ENCODE peak calls at places on chromosome 4, in four cellular contexts. One of them, this sample, is unnamed.

GRCh38 chr4:176981551-176981950 is 188.8 kb upstream of the VEGFC start:
- DNase-seq in prostate gland: no peak
- DNase-seq in body of pancreas: no peak
- DNase-seq in breast epithelium: no peak
- DNase-seq in this sample: no peak

GRCh38 chr4:43242611-43243010 is 350.1 kb downstream of the GRXCR1 start:
- DNase-seq in prostate gland: no peak
- DNase-seq in body of pancreas: no peak
- DNase-seq in breast epithelium: no peak
- DNase-seq in this sample: no peak

GRCh38 chr4:26197018-26197779 is 123.6 kb upstream of the RBPJ start:
- DNase-seq in prostate gland: no peak
- DNase-seq in body of pancreas: peak
- DNase-seq in breast epithelium: peak
- DNase-seq in this sample: peak

GRCh38 chr4:27149541-27150212 is 289.0 kb downstream of the STIM2 start:
- DNase-seq in prostate gland: no peak
- DNase-seq in body of pancreas: no peak
- DNase-seq in breast epithelium: no peak
- DNase-seq in this sample: no peak

GRCh38 chr4:184363258-184363657 is 111.1 kb downstream of the IRF2 start:
- DNase-seq in prostate gland: no peak
- DNase-seq in body of pancreas: no peak
- DNase-seq in breast epithelium: no peak
- DNase-seq in this sample: no peak

GRCh38 chr4:178448372-178449040 is 1006.3 kb upstream of the AGA start:
- DNase-seq in prostate gland: no peak
- DNase-seq in body of pancreas: no peak
- DNase-seq in breast epithelium: no peak
- DNase-seq in this sample: no peak

GRCh38 chr4:183905593-183906485 is 732 bp downstream of the STOX2 start:
- DNase-seq in prostate gland: peak
- DNase-seq in body of pancreas: peak
- DNase-seq in breast epithelium: no peak
- DNase-seq in this sample: no peak

GRCh38 chr4:34193451-34194154 is 2050.7 kb downstream of the ARAP2 start:
- DNase-seq in prostate gland: no peak
- DNase-seq in body of pancreas: no peak
- DNase-seq in breast epithelium: no peak
- DNase-seq in this sample: no peak

GRCh38 chr4:165343353-165344191 is 16.1 kb downstream of the MSMO1 start:
- DNase-seq in prostate gland: no peak
- DNase-seq in body of pancreas: no peak
- DNase-seq in breast epithelium: no peak
- DNase-seq in this sample: no peak

GRCh38 chr4:158993895-158994294 is 109.0 kb upstream of the RAPGEF2 start:
- DNase-seq in prostate gland: no peak
- DNase-seq in body of pancreas: no peak
- DNase-seq in breast epithelium: no peak
- DNase-seq in this sample: no peak

GRCh38 chr4:24489870-24490269 is 94.5 kb downstream of the DHX15 start:
- DNase-seq in prostate gland: no peak
- DNase-seq in body of pancreas: no peak
- DNase-seq in breast epithelium: no peak
- DNase-seq in this sample: no peak

GRCh38 chr4:117623321-117623720 is 411.0 kb upstream of the NDST3 start:
- DNase-seq in prostate gland: no peak
- DNase-seq in body of pancreas: no peak
- DNase-seq in breast epithelium: no peak
- DNase-seq in this sample: no peak

GRCh38 chr4:163610642-163611041 is 116.2 kb downstream of the TMA16 start:
- DNase-seq in prostate gland: no peak
- DNase-seq in body of pancreas: no peak
- DNase-seq in breast epithelium: no peak
- DNase-seq in this sample: no peak

GRCh38 chr4:163612762-163613161 is 118.3 kb downstream of the TMA16 start:
- DNase-seq in prostate gland: no peak
- DNase-seq in body of pancreas: no peak
- DNase-seq in breast epithelium: no peak
- DNase-seq in this sample: no peak

GRCh38 chr4:163611784-163612445 is 117.4 kb downstream of the TMA16 start:
- DNase-seq in prostate gland: no peak
- DNase-seq in body of pancreas: no peak
- DNase-seq in breast epithelium: no peak
- DNase-seq in this sample: no peak

GRCh38 chr4:163609046-163609445 is 114.6 kb downstream of the TMA16 start:
- DNase-seq in prostate gland: no peak
- DNase-seq in body of pancreas: no peak
- DNase-seq in breast epithelium: no peak
- DNase-seq in this sample: no peak

GRCh38 chr4:163611172-163611571 is 116.7 kb downstream of the TMA16 start:
- DNase-seq in prostate gland: no peak
- DNase-seq in body of pancreas: no peak
- DNase-seq in breast epithelium: no peak
- DNase-seq in this sample: no peak
- TF ChIP-seq POLR2A in prostate gland: no peak
- TF ChIP-seq POLR2A in body of pancreas: no peak
- TF ChIP-seq POLR2A in breast epithelium: no peak
- TF ChIP-seq POLR2A in this sample: no peak

GRCh38 chr4:83034630-83035494 is at the start of gene COPS4:
- DNase-seq in prostate gland: peak
- DNase-seq in body of pancreas: peak
- DNase-seq in breast epithelium: peak
- DNase-seq in this sample: peak
- TF ChIP-seq POLR2A in prostate gland: peak
- TF ChIP-seq POLR2A in body of pancreas: peak
- TF ChIP-seq POLR2A in breast epithelium: no peak
- TF ChIP-seq POLR2A in this sample: peak

GRCh38 chr4:38869511-38869910 is 1.9 kb downstream of the FAM114A1 start:
- DNase-seq in prostate gland: no peak
- DNase-seq in body of pancreas: no peak
- DNase-seq in breast epithelium: no peak
- DNase-seq in this sample: no peak

GRCh38 chr4:38871593-38871992 is 4.0 kb downstream of the FAM114A1 start:
- DNase-seq in prostate gland: no peak
- DNase-seq in body of pancreas: no peak
- DNase-seq in breast epithelium: no peak
- DNase-seq in this sample: no peak

GRCh38 chr4:38872620-38873019 is 5.0 kb downstream of the FAM114A1 start:
- DNase-seq in prostate gland: peak
- DNase-seq in body of pancreas: peak
- DNase-seq in breast epithelium: peak
- DNase-seq in this sample: no peak

GRCh38 chr4:38868055-38868965 is 704 bp downstream of the FAM114A1 start:
- DNase-seq in prostate gland: peak
- DNase-seq in body of pancreas: peak
- DNase-seq in breast epithelium: peak
- DNase-seq in this sample: no peak

GRCh38 chr4:38870098-38870850 is 2.7 kb downstream of the FAM114A1 start:
- DNase-seq in prostate gland: no peak
- DNase-seq in body of pancreas: no peak
- DNase-seq in breast epithelium: no peak
- DNase-seq in this sample: no peak
- TF ChIP-seq POLR2A in prostate gland: no peak
- TF ChIP-seq POLR2A in body of pancreas: no peak
- TF ChIP-seq POLR2A in breast epithelium: no peak
- TF ChIP-seq POLR2A in this sample: no peak

GRCh38 chr4:36320130-36320902 is 38.9 kb downstream of the DTHD1 start:
- DNase-seq in prostate gland: no peak
- DNase-seq in body of pancreas: no peak
- DNase-seq in breast epithelium: no peak
- DNase-seq in this sample: no peak
- TF ChIP-seq POLR2A in prostate gland: no peak
- TF ChIP-seq POLR2A in body of pancreas: no peak
- TF ChIP-seq POLR2A in breast epithelium: no peak
- TF ChIP-seq POLR2A in this sample: no peak

DNA sequence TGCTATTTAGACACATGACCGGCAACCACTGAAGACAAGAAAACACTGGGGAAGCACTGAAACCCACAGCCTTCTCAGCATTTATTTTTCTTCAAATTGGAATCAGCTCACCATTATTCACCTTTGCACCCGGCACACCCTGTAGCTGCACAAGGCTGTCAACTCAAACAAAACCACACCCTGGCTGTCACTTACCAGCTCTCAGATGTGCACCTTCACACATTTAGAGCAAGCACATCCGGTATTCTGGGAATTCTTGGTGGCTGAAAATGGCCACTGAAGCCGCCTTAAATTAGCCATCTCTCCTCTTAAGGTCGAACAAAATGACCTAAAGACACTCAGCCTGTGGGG is 5.9 kb downstream of the ZFYVE28 start:
- DNase-seq in prostate gland: no peak
- DNase-seq in body of pancreas: no peak
- DNase-seq in breast epithelium: no peak
- DNase-seq in this sample: peak
- TF ChIP-seq POLR2A in prostate gland: no peak
- TF ChIP-seq POLR2A in body of pancreas: no peak
- TF ChIP-seq POLR2A in breast epithelium: no peak
- TF ChIP-seq POLR2A in this sample: no peak

DNA sequence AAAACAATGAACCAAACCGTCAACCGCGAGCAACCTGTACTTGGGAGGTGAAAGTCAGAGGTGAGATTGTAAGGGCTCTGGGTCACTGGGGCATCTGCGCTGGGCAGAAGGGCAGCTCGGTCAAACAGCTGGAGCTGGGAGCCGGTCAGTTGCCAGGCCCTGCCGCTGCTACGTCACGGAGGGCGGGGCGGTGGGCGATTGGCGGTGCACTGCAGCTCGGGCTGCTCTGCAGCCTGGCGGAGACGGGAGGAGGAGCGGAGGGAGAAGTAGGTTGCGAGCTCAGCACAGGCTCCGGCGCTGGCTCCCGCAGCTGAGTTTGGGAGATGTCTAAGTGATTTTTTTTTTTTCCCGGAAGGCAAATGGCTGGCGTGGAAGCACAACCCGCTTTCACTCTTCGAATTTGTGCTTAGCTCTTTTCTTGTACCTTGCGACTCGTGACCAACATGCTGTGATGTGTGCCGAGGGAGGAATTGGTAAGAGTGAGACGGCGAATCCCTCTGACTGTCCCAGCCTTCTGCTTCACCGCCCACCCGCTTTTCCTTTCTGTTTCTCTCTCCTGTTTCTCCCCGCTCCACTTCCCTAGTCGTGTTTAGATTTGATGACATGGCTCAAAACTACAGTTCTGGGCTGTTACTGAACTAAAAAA is at the start of gene ATP10D:
- DNase-seq in prostate gland: peak
- DNase-seq in body of pancreas: peak
- DNase-seq in breast epithelium: peak
- DNase-seq in this sample: peak
- TF ChIP-seq POLR2A in prostate gland: peak
- TF ChIP-seq POLR2A in body of pancreas: peak
- TF ChIP-seq POLR2A in breast epithelium: peak
- TF ChIP-seq POLR2A in this sample: peak

GRCh38 chr4:128287871-128288688 is 467 bp upstream of the PGRMC2 start:
- DNase-seq in prostate gland: peak
- DNase-seq in body of pancreas: peak
- DNase-seq in breast epithelium: peak
- DNase-seq in this sample: peak
- TF ChIP-seq POLR2A in prostate gland: peak
- TF ChIP-seq POLR2A in body of pancreas: peak
- TF ChIP-seq POLR2A in breast epithelium: peak
- TF ChIP-seq POLR2A in this sample: peak

GRCh38 chr4:8428288-8429097 is 12.0 kb downstream of the ACOX3 start:
- DNase-seq in prostate gland: peak
- DNase-seq in body of pancreas: peak
- DNase-seq in breast epithelium: peak
- DNase-seq in this sample: peak
- TF ChIP-seq POLR2A in prostate gland: peak
- TF ChIP-seq POLR2A in body of pancreas: peak
- TF ChIP-seq POLR2A in breast epithelium: peak
- TF ChIP-seq POLR2A in this sample: peak

DNA sequence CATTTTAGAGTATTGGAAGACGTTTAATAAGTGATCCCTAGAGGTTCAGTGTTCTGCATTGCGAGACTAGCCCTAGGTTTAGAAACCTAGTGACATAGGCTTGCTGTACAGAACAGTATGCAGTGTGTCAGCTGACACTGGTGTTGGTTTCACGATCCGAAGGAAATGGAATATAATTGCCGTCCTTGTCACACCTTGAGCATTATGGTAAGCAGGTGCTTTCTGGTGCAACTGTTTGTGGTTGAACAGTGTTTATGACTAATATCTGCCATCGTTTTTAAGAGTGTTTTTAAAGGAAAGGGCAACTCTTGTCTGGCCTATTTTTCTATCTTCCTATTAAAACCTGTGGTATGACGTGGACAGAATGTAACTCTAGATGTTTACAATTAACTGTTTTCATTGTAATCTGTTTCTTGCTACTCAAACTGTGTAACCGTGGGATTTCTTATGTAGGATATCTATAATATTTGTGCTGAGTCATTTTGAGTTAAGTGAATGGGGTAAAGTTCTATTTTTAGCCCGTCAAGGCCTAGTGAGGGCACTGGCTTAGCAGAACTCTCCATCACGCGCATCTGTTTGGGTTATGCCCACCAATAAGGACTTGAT is 53.8 kb upstream of the TBC1D14 start:
- DNase-seq in prostate gland: no peak
- DNase-seq in body of pancreas: no peak
- DNase-seq in breast epithelium: no peak
- DNase-seq in this sample: no peak
- TF ChIP-seq POLR2A in prostate gland: no peak
- TF ChIP-seq POLR2A in body of pancreas: no peak
- TF ChIP-seq POLR2A in breast epithelium: no peak
- TF ChIP-seq POLR2A in this sample: no peak

GRCh38 chr4:87038837-87039715 is 104.3 kb downstream of the AFF1 start:
- DNase-seq in prostate gland: no peak
- DNase-seq in body of pancreas: peak
- DNase-seq in breast epithelium: peak
- DNase-seq in this sample: peak

GRCh38 chr4:87041142-87041541 is 106.3 kb downstream of the AFF1 start:
- DNase-seq in prostate gland: no peak
- DNase-seq in body of pancreas: no peak
- DNase-seq in breast epithelium: no peak
- DNase-seq in this sample: no peak

GRCh38 chr4:87036713-87037112 is 101.9 kb downstream of the AFF1 start:
- DNase-seq in prostate gland: no peak
- DNase-seq in body of pancreas: no peak
- DNase-seq in breast epithelium: no peak
- DNase-seq in this sample: no peak

GRCh38 chr4:87035881-87036509 is 101.2 kb downstream of the AFF1 start:
- DNase-seq in prostate gland: no peak
- DNase-seq in body of pancreas: no peak
- DNase-seq in breast epithelium: no peak
- DNase-seq in this sample: no peak

DNA sequence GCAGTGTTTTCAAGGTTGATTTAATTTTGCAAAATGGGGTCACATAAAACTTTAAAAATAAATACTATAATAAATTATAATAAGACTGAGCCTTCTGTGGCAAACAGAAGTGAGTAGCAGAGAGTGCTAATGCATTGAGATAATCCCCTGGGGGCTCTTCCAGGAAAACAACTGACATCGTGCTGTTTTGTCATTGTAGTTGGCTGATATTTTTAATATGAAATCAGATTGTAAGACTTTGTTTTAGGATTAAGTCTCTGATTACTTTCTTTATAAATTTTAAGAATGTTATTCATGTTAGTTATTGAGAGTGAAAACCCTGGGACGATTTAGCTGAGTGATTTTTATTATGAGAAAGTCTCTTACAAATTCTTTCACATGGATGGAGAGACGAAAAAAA is 103.1 kb downstream of the AFF1 start:
- DNase-seq in prostate gland: no peak
- DNase-seq in body of pancreas: no peak
- DNase-seq in breast epithelium: no peak
- DNase-seq in this sample: no peak
- TF ChIP-seq POLR2A in prostate gland: no peak
- TF ChIP-seq POLR2A in body of pancreas: no peak
- TF ChIP-seq POLR2A in breast epithelium: no peak
- TF ChIP-seq POLR2A in this sample: no peak